ENCODE peak calls at places on chromosomes 3 and 15, in nine cellular contexts. One of them, this sample, is unnamed.
A peak's percentile ranks its signal among the peaks of the same experiment; 100 is the strongest.

GRCh38 chr15:63155486-63155885 is 1.8 kb downstream of the RPS27L start:
- DNase-seq in activated T-cell treated with anti-CD3 and anti-CD28 coated beads for 48 hours: no peak
- DNase-seq in activated CD8-positive, alpha-beta memory T cell treated with anti-CD3 and anti-CD28 coated beads for 24 hours: no peak
- DNase-seq in sigmoid colon: no peak
- DNase-seq in SJSA1: no peak
- DNase-seq in stimulated activated CD4-positive, alpha-beta T cell treated with anti-CD3 and anti-CD28 coated beads, TNF-alpha, amount 100 ng/mL, for 4 hours: no peak
- DNase-seq in coronary artery: no peak
- DNase-seq in SK-N-DZ: no peak
- DNase-seq in GM18507: no peak
- DNase-seq in this sample: no peak

GRCh38 chr15:73865904-73866303 is 7.5 kb upstream of the TBC1D21 start:
- DNase-seq in activated T-cell treated with anti-CD3 and anti-CD28 coated beads for 48 hours: no peak
- DNase-seq in activated CD8-positive, alpha-beta memory T cell treated with anti-CD3 and anti-CD28 coated beads for 24 hours: no peak
- DNase-seq in sigmoid colon: no peak
- DNase-seq in SJSA1: no peak
- DNase-seq in stimulated activated CD4-positive, alpha-beta T cell treated with anti-CD3 and anti-CD28 coated beads, TNF-alpha, amount 100 ng/mL, for 4 hours: no peak
- DNase-seq in coronary artery: peak; percentile 49
- DNase-seq in SK-N-DZ: no peak
- DNase-seq in GM18507: no peak
- DNase-seq in this sample: no peak

GRCh38 chr15:62676891-62677290 is 365.7 kb upstream of the TPM1 start:
- DNase-seq in activated T-cell treated with anti-CD3 and anti-CD28 coated beads for 48 hours: no peak
- DNase-seq in activated CD8-positive, alpha-beta memory T cell treated with anti-CD3 and anti-CD28 coated beads for 24 hours: no peak
- DNase-seq in sigmoid colon: no peak
- DNase-seq in SJSA1: no peak
- DNase-seq in stimulated activated CD4-positive, alpha-beta T cell treated with anti-CD3 and anti-CD28 coated beads, TNF-alpha, amount 100 ng/mL, for 4 hours: no peak
- DNase-seq in coronary artery: no peak
- DNase-seq in SK-N-DZ: no peak
- DNase-seq in GM18507: no peak
- DNase-seq in this sample: no peak

GRCh38 chr3:171262431-171262830 is 197.8 kb downstream of the TNIK start:
- DNase-seq in activated T-cell treated with anti-CD3 and anti-CD28 coated beads for 48 hours: no peak
- DNase-seq in activated CD8-positive, alpha-beta memory T cell treated with anti-CD3 and anti-CD28 coated beads for 24 hours: no peak
- DNase-seq in sigmoid colon: no peak
- DNase-seq in SJSA1: no peak
- DNase-seq in stimulated activated CD4-positive, alpha-beta T cell treated with anti-CD3 and anti-CD28 coated beads, TNF-alpha, amount 100 ng/mL, for 4 hours: no peak
- DNase-seq in coronary artery: no peak
- DNase-seq in SK-N-DZ: no peak
- DNase-seq in GM18507: no peak
- DNase-seq in this sample: no peak

GRCh38 chr3:112397529-112397928 is 64.6 kb downstream of the CD200 start:
- DNase-seq in activated T-cell treated with anti-CD3 and anti-CD28 coated beads for 48 hours: no peak
- DNase-seq in activated CD8-positive, alpha-beta memory T cell treated with anti-CD3 and anti-CD28 coated beads for 24 hours: no peak
- DNase-seq in sigmoid colon: no peak
- DNase-seq in SJSA1: peak; percentile 38
- DNase-seq in stimulated activated CD4-positive, alpha-beta T cell treated with anti-CD3 and anti-CD28 coated beads, TNF-alpha, amount 100 ng/mL, for 4 hours: no peak
- DNase-seq in coronary artery: no peak
- DNase-seq in SK-N-DZ: no peak
- DNase-seq in GM18507: no peak
- DNase-seq in this sample: no peak

GRCh38 chr15:93179072-93179471 is 90.1 kb upstream of the RGMA start:
- DNase-seq in activated T-cell treated with anti-CD3 and anti-CD28 coated beads for 48 hours: no peak
- DNase-seq in activated CD8-positive, alpha-beta memory T cell treated with anti-CD3 and anti-CD28 coated beads for 24 hours: no peak
- DNase-seq in sigmoid colon: peak; percentile 73
- DNase-seq in SJSA1: no peak
- DNase-seq in stimulated activated CD4-positive, alpha-beta T cell treated with anti-CD3 and anti-CD28 coated beads, TNF-alpha, amount 100 ng/mL, for 4 hours: no peak
- DNase-seq in coronary artery: no peak
- DNase-seq in SK-N-DZ: no peak
- DNase-seq in GM18507: no peak
- DNase-seq in this sample: no peak

GRCh38 chr3:46517016-46517770 is 19.4 kb downstream of the RTP3 start:
- DNase-seq in activated T-cell treated with anti-CD3 and anti-CD28 coated beads for 48 hours: no peak
- DNase-seq in activated CD8-positive, alpha-beta memory T cell treated with anti-CD3 and anti-CD28 coated beads for 24 hours: no peak
- DNase-seq in sigmoid colon: no peak
- DNase-seq in SJSA1: peak; percentile 86
- DNase-seq in stimulated activated CD4-positive, alpha-beta T cell treated with anti-CD3 and anti-CD28 coated beads, TNF-alpha, amount 100 ng/mL, for 4 hours: no peak
- DNase-seq in coronary artery: no peak
- DNase-seq in SK-N-DZ: no peak
- DNase-seq in GM18507: no peak
- DNase-seq in this sample: no peak

GRCh38 chr3:171162986-171163723 is 136.6 kb upstream of the SLC2A2 start:
- DNase-seq in activated T-cell treated with anti-CD3 and anti-CD28 coated beads for 48 hours: no peak
- DNase-seq in activated CD8-positive, alpha-beta memory T cell treated with anti-CD3 and anti-CD28 coated beads for 24 hours: no peak
- DNase-seq in sigmoid colon: no peak
- DNase-seq in SJSA1: no peak
- DNase-seq in stimulated activated CD4-positive, alpha-beta T cell treated with anti-CD3 and anti-CD28 coated beads, TNF-alpha, amount 100 ng/mL, for 4 hours: no peak
- DNase-seq in coronary artery: no peak
- DNase-seq in SK-N-DZ: no peak
- DNase-seq in GM18507: peak; percentile 22
- DNase-seq in this sample: no peak

GRCh38 chr3:64220161-64220560 is 5.1 kb downstream of the PRICKLE2 start:
- DNase-seq in activated T-cell treated with anti-CD3 and anti-CD28 coated beads for 48 hours: no peak
- DNase-seq in activated CD8-positive, alpha-beta memory T cell treated with anti-CD3 and anti-CD28 coated beads for 24 hours: no peak
- DNase-seq in sigmoid colon: no peak
- DNase-seq in SJSA1: peak; percentile 63
- DNase-seq in stimulated activated CD4-positive, alpha-beta T cell treated with anti-CD3 and anti-CD28 coated beads, TNF-alpha, amount 100 ng/mL, for 4 hours: no peak
- DNase-seq in coronary artery: no peak
- DNase-seq in SK-N-DZ: no peak
- DNase-seq in GM18507: no peak
- DNase-seq in this sample: no peak

GRCh38 chr15:90025461-90026033 is 24.4 kb downstream of the ZNF710 start:
- DNase-seq in activated T-cell treated with anti-CD3 and anti-CD28 coated beads for 48 hours: no peak
- DNase-seq in activated CD8-positive, alpha-beta memory T cell treated with anti-CD3 and anti-CD28 coated beads for 24 hours: no peak
- DNase-seq in sigmoid colon: no peak
- DNase-seq in SJSA1: no peak
- DNase-seq in stimulated activated CD4-positive, alpha-beta T cell treated with anti-CD3 and anti-CD28 coated beads, TNF-alpha, amount 100 ng/mL, for 4 hours: no peak
- DNase-seq in coronary artery: no peak
- DNase-seq in SK-N-DZ: no peak
- DNase-seq in GM18507: no peak
- DNase-seq in this sample: no peak

GRCh38 chr3:43291546-43291945 is 5.2 kb downstream of the SNRK start:
- DNase-seq in activated T-cell treated with anti-CD3 and anti-CD28 coated beads for 48 hours: no peak
- DNase-seq in activated CD8-positive, alpha-beta memory T cell treated with anti-CD3 and anti-CD28 coated beads for 24 hours: no peak
- DNase-seq in sigmoid colon: no peak
- DNase-seq in SJSA1: no peak
- DNase-seq in stimulated activated CD4-positive, alpha-beta T cell treated with anti-CD3 and anti-CD28 coated beads, TNF-alpha, amount 100 ng/mL, for 4 hours: no peak
- DNase-seq in coronary artery: no peak
- DNase-seq in SK-N-DZ: no peak
- DNase-seq in GM18507: no peak
- DNase-seq in this sample: no peak

GRCh38 chr3:44065311-44065710 is 176.4 kb upstream of the TOPAZ1 start:
- DNase-seq in activated T-cell treated with anti-CD3 and anti-CD28 coated beads for 48 hours: no peak
- DNase-seq in activated CD8-positive, alpha-beta memory T cell treated with anti-CD3 and anti-CD28 coated beads for 24 hours: no peak
- DNase-seq in sigmoid colon: no peak
- DNase-seq in SJSA1: no peak
- DNase-seq in stimulated activated CD4-positive, alpha-beta T cell treated with anti-CD3 and anti-CD28 coated beads, TNF-alpha, amount 100 ng/mL, for 4 hours: no peak
- DNase-seq in coronary artery: no peak
- DNase-seq in SK-N-DZ: no peak
- DNase-seq in GM18507: no peak
- DNase-seq in this sample: peak; percentile 6

GRCh38 chr3:132135628-132136333 is 101.0 kb upstream of the CPNE4 start:
- DNase-seq in activated T-cell treated with anti-CD3 and anti-CD28 coated beads for 48 hours: no peak
- DNase-seq in activated CD8-positive, alpha-beta memory T cell treated with anti-CD3 and anti-CD28 coated beads for 24 hours: no peak
- DNase-seq in sigmoid colon: no peak
- DNase-seq in SJSA1: peak; percentile 92
- DNase-seq in stimulated activated CD4-positive, alpha-beta T cell treated with anti-CD3 and anti-CD28 coated beads, TNF-alpha, amount 100 ng/mL, for 4 hours: no peak
- DNase-seq in coronary artery: no peak
- DNase-seq in SK-N-DZ: no peak
- DNase-seq in GM18507: no peak
- DNase-seq in this sample: no peak

GRCh38 chr3:110420158-110420641 is 651.4 kb upstream of the NECTIN3 start:
- DNase-seq in activated T-cell treated with anti-CD3 and anti-CD28 coated beads for 48 hours: no peak
- DNase-seq in activated CD8-positive, alpha-beta memory T cell treated with anti-CD3 and anti-CD28 coated beads for 24 hours: no peak
- DNase-seq in sigmoid colon: no peak
- DNase-seq in SJSA1: peak; percentile 97
- DNase-seq in stimulated activated CD4-positive, alpha-beta T cell treated with anti-CD3 and anti-CD28 coated beads, TNF-alpha, amount 100 ng/mL, for 4 hours: no peak
- DNase-seq in coronary artery: no peak
- DNase-seq in SK-N-DZ: no peak
- DNase-seq in GM18507: no peak
- DNase-seq in this sample: no peak

GRCh38 chr3:185737020-185737419 is 87.8 kb downstream of the IGF2BP2 start:
- DNase-seq in activated T-cell treated with anti-CD3 and anti-CD28 coated beads for 48 hours: no peak
- DNase-seq in activated CD8-positive, alpha-beta memory T cell treated with anti-CD3 and anti-CD28 coated beads for 24 hours: no peak
- DNase-seq in sigmoid colon: no peak
- DNase-seq in SJSA1: no peak
- DNase-seq in stimulated activated CD4-positive, alpha-beta T cell treated with anti-CD3 and anti-CD28 coated beads, TNF-alpha, amount 100 ng/mL, for 4 hours: no peak
- DNase-seq in coronary artery: no peak
- DNase-seq in SK-N-DZ: no peak
- DNase-seq in GM18507: no peak
- DNase-seq in this sample: no peak

GRCh38 chr3:124248471-124249028 is 256.6 kb upstream of the ROPN1 start:
- DNase-seq in activated T-cell treated with anti-CD3 and anti-CD28 coated beads for 48 hours: no peak
- DNase-seq in activated CD8-positive, alpha-beta memory T cell treated with anti-CD3 and anti-CD28 coated beads for 24 hours: no peak
- DNase-seq in sigmoid colon: peak; percentile 70
- DNase-seq in SJSA1: peak; percentile 70
- DNase-seq in stimulated activated CD4-positive, alpha-beta T cell treated with anti-CD3 and anti-CD28 coated beads, TNF-alpha, amount 100 ng/mL, for 4 hours: no peak
- DNase-seq in coronary artery: peak; percentile 87
- DNase-seq in SK-N-DZ: no peak
- DNase-seq in GM18507: no peak
- DNase-seq in this sample: no peak

GRCh38 chr15:56832125-56832524 is 86.3 kb upstream of the TCF12 start:
- DNase-seq in activated T-cell treated with anti-CD3 and anti-CD28 coated beads for 48 hours: no peak
- DNase-seq in activated CD8-positive, alpha-beta memory T cell treated with anti-CD3 and anti-CD28 coated beads for 24 hours: no peak
- DNase-seq in sigmoid colon: peak; percentile 93
- DNase-seq in SJSA1: no peak
- DNase-seq in stimulated activated CD4-positive, alpha-beta T cell treated with anti-CD3 and anti-CD28 coated beads, TNF-alpha, amount 100 ng/mL, for 4 hours: no peak
- DNase-seq in coronary artery: peak; percentile 79
- DNase-seq in SK-N-DZ: no peak
- DNase-seq in GM18507: no peak
- DNase-seq in this sample: peak; percentile 70

GRCh38 chr3:20683912-20684311 is 497.9 kb upstream of the SGO1 start:
- DNase-seq in activated T-cell treated with anti-CD3 and anti-CD28 coated beads for 48 hours: no peak
- DNase-seq in activated CD8-positive, alpha-beta memory T cell treated with anti-CD3 and anti-CD28 coated beads for 24 hours: no peak
- DNase-seq in sigmoid colon: peak; percentile 60
- DNase-seq in SJSA1: no peak
- DNase-seq in stimulated activated CD4-positive, alpha-beta T cell treated with anti-CD3 and anti-CD28 coated beads, TNF-alpha, amount 100 ng/mL, for 4 hours: no peak
- DNase-seq in coronary artery: no peak
- DNase-seq in SK-N-DZ: no peak
- DNase-seq in GM18507: no peak
- DNase-seq in this sample: no peak

GRCh38 chr3:108223928-108224327 is 1.7 kb upstream of the IFT57 start:
- DNase-seq in activated T-cell treated with anti-CD3 and anti-CD28 coated beads for 48 hours: no peak
- DNase-seq in activated CD8-positive, alpha-beta memory T cell treated with anti-CD3 and anti-CD28 coated beads for 24 hours: no peak
- DNase-seq in sigmoid colon: no peak
- DNase-seq in SJSA1: no peak
- DNase-seq in stimulated activated CD4-positive, alpha-beta T cell treated with anti-CD3 and anti-CD28 coated beads, TNF-alpha, amount 100 ng/mL, for 4 hours: no peak
- DNase-seq in coronary artery: no peak
- DNase-seq in SK-N-DZ: no peak
- DNase-seq in GM18507: no peak
- DNase-seq in this sample: peak; percentile 26

GRCh38 chr3:192850501-192850981 is 67.1 kb downstream of the MB21D2 start:
- DNase-seq in activated T-cell treated with anti-CD3 and anti-CD28 coated beads for 48 hours: peak; percentile 33
- DNase-seq in activated CD8-positive, alpha-beta memory T cell treated with anti-CD3 and anti-CD28 coated beads for 24 hours: no peak
- DNase-seq in sigmoid colon: no peak
- DNase-seq in SJSA1: peak; percentile 35
- DNase-seq in stimulated activated CD4-positive, alpha-beta T cell treated with anti-CD3 and anti-CD28 coated beads, TNF-alpha, amount 100 ng/mL, for 4 hours: no peak
- DNase-seq in coronary artery: no peak
- DNase-seq in SK-N-DZ: no peak
- DNase-seq in GM18507: no peak
- DNase-seq in this sample: no peak

GRCh38 chr3:45965281-45966052 is 22.2 kb downstream of the CXCR6 start:
- DNase-seq in activated T-cell treated with anti-CD3 and anti-CD28 coated beads for 48 hours: no peak
- DNase-seq in activated CD8-positive, alpha-beta memory T cell treated with anti-CD3 and anti-CD28 coated beads for 24 hours: peak; percentile 73
- DNase-seq in sigmoid colon: no peak
- DNase-seq in SJSA1: no peak
- DNase-seq in stimulated activated CD4-positive, alpha-beta T cell treated with anti-CD3 and anti-CD28 coated beads, TNF-alpha, amount 100 ng/mL, for 4 hours: no peak
- DNase-seq in coronary artery: no peak
- DNase-seq in SK-N-DZ: no peak
- DNase-seq in GM18507: no peak
- DNase-seq in this sample: no peak

GRCh38 chr3:17841190-17841828 is 98.9 kb upstream of the TBC1D5 start:
- DNase-seq in activated T-cell treated with anti-CD3 and anti-CD28 coated beads for 48 hours: peak; percentile 67
- DNase-seq in activated CD8-positive, alpha-beta memory T cell treated with anti-CD3 and anti-CD28 coated beads for 24 hours: peak; percentile 92
- DNase-seq in sigmoid colon: peak; percentile 78
- DNase-seq in SJSA1: peak; percentile 42
- DNase-seq in stimulated activated CD4-positive, alpha-beta T cell treated with anti-CD3 and anti-CD28 coated beads, TNF-alpha, amount 100 ng/mL, for 4 hours: peak; percentile 56
- DNase-seq in coronary artery: peak; percentile 80
- DNase-seq in SK-N-DZ: peak; percentile 79
- DNase-seq in GM18507: peak; percentile 35
- DNase-seq in this sample: peak; percentile 78

GRCh38 chr3:52145736-52146110 is 8.5 kb downstream of the POC1A start:
- DNase-seq in activated T-cell treated with anti-CD3 and anti-CD28 coated beads for 48 hours: no peak
- DNase-seq in activated CD8-positive, alpha-beta memory T cell treated with anti-CD3 and anti-CD28 coated beads for 24 hours: no peak
- DNase-seq in sigmoid colon: no peak
- DNase-seq in SJSA1: no peak
- DNase-seq in stimulated activated CD4-positive, alpha-beta T cell treated with anti-CD3 and anti-CD28 coated beads, TNF-alpha, amount 100 ng/mL, for 4 hours: no peak
- DNase-seq in coronary artery: no peak
- DNase-seq in SK-N-DZ: no peak
- DNase-seq in GM18507: no peak
- DNase-seq in this sample: no peak

GRCh38 chr15:99476413-99477222 is 89.2 kb upstream of the MEF2A start:
- DNase-seq in activated T-cell treated with anti-CD3 and anti-CD28 coated beads for 48 hours: no peak
- DNase-seq in activated CD8-positive, alpha-beta memory T cell treated with anti-CD3 and anti-CD28 coated beads for 24 hours: peak; percentile 73
- DNase-seq in sigmoid colon: peak; percentile 89
- DNase-seq in SJSA1: peak; percentile 57
- DNase-seq in stimulated activated CD4-positive, alpha-beta T cell treated with anti-CD3 and anti-CD28 coated beads, TNF-alpha, amount 100 ng/mL, for 4 hours: no peak
- DNase-seq in coronary artery: peak; percentile 88
- DNase-seq in SK-N-DZ: peak; percentile 56
- DNase-seq in GM18507: no peak
- DNase-seq in this sample: peak; percentile 32

GRCh38 chr3:38834110-38834509 is 18.1 kb upstream of the SCN10A start:
- DNase-seq in activated T-cell treated with anti-CD3 and anti-CD28 coated beads for 48 hours: peak; percentile 35
- DNase-seq in activated CD8-positive, alpha-beta memory T cell treated with anti-CD3 and anti-CD28 coated beads for 24 hours: peak; percentile 60
- DNase-seq in sigmoid colon: peak; percentile 67
- DNase-seq in SJSA1: peak; percentile 85
- DNase-seq in stimulated activated CD4-positive, alpha-beta T cell treated with anti-CD3 and anti-CD28 coated beads, TNF-alpha, amount 100 ng/mL, for 4 hours: no peak
- DNase-seq in coronary artery: no peak
- DNase-seq in SK-N-DZ: no peak
- DNase-seq in GM18507: no peak
- DNase-seq in this sample: no peak

GRCh38 chr3:68893600-68894239 is 38.6 kb downstream of the TAFA4 start:
- DNase-seq in activated T-cell treated with anti-CD3 and anti-CD28 coated beads for 48 hours: no peak
- DNase-seq in activated CD8-positive, alpha-beta memory T cell treated with anti-CD3 and anti-CD28 coated beads for 24 hours: no peak
- DNase-seq in sigmoid colon: no peak
- DNase-seq in SJSA1: no peak
- DNase-seq in stimulated activated CD4-positive, alpha-beta T cell treated with anti-CD3 and anti-CD28 coated beads, TNF-alpha, amount 100 ng/mL, for 4 hours: no peak
- DNase-seq in coronary artery: no peak
- DNase-seq in SK-N-DZ: peak; percentile 27
- DNase-seq in GM18507: peak; percentile 2
- DNase-seq in this sample: peak; percentile 32

GRCh38 chr3:69116897-69117296 is 5.5 kb downstream of the LMOD3 start:
- DNase-seq in activated T-cell treated with anti-CD3 and anti-CD28 coated beads for 48 hours: no peak
- DNase-seq in activated CD8-positive, alpha-beta memory T cell treated with anti-CD3 and anti-CD28 coated beads for 24 hours: no peak
- DNase-seq in sigmoid colon: no peak
- DNase-seq in SJSA1: no peak
- DNase-seq in stimulated activated CD4-positive, alpha-beta T cell treated with anti-CD3 and anti-CD28 coated beads, TNF-alpha, amount 100 ng/mL, for 4 hours: no peak
- DNase-seq in coronary artery: no peak
- DNase-seq in SK-N-DZ: no peak
- DNase-seq in GM18507: no peak
- DNase-seq in this sample: peak; percentile 82

GRCh38 chr3:172202797-172203196 is 163.4 kb downstream of the FNDC3B start:
- DNase-seq in activated T-cell treated with anti-CD3 and anti-CD28 coated beads for 48 hours: no peak
- DNase-seq in activated CD8-positive, alpha-beta memory T cell treated with anti-CD3 and anti-CD28 coated beads for 24 hours: no peak
- DNase-seq in sigmoid colon: no peak
- DNase-seq in SJSA1: no peak
- DNase-seq in stimulated activated CD4-positive, alpha-beta T cell treated with anti-CD3 and anti-CD28 coated beads, TNF-alpha, amount 100 ng/mL, for 4 hours: no peak
- DNase-seq in coronary artery: no peak
- DNase-seq in SK-N-DZ: no peak
- DNase-seq in GM18507: no peak
- DNase-seq in this sample: no peak

GRCh38 chr15:78676424-78677110 is 35.6 kb upstream of the CHRNB4 start:
- DNase-seq in activated T-cell treated with anti-CD3 and anti-CD28 coated beads for 48 hours: no peak
- DNase-seq in activated CD8-positive, alpha-beta memory T cell treated with anti-CD3 and anti-CD28 coated beads for 24 hours: no peak
- DNase-seq in sigmoid colon: peak; percentile 38
- DNase-seq in SJSA1: no peak
- DNase-seq in stimulated activated CD4-positive, alpha-beta T cell treated with anti-CD3 and anti-CD28 coated beads, TNF-alpha, amount 100 ng/mL, for 4 hours: no peak
- DNase-seq in coronary artery: peak; percentile 12
- DNase-seq in SK-N-DZ: no peak
- DNase-seq in GM18507: no peak
- DNase-seq in this sample: no peak

GRCh38 chr3:122646146-122646988 is 34.3 kb upstream of the PARP14 start:
- DNase-seq in activated T-cell treated with anti-CD3 and anti-CD28 coated beads for 48 hours: no peak
- DNase-seq in activated CD8-positive, alpha-beta memory T cell treated with anti-CD3 and anti-CD28 coated beads for 24 hours: no peak
- DNase-seq in sigmoid colon: no peak
- DNase-seq in SJSA1: no peak
- DNase-seq in stimulated activated CD4-positive, alpha-beta T cell treated with anti-CD3 and anti-CD28 coated beads, TNF-alpha, amount 100 ng/mL, for 4 hours: no peak
- DNase-seq in coronary artery: no peak
- DNase-seq in SK-N-DZ: no peak
- DNase-seq in GM18507: no peak
- DNase-seq in this sample: no peak

GRCh38 chr15:68062214-68062613 is 8.1 kb downstream of the PIAS1 start:
- DNase-seq in activated T-cell treated with anti-CD3 and anti-CD28 coated beads for 48 hours: no peak
- DNase-seq in activated CD8-positive, alpha-beta memory T cell treated with anti-CD3 and anti-CD28 coated beads for 24 hours: no peak
- DNase-seq in sigmoid colon: no peak
- DNase-seq in SJSA1: no peak
- DNase-seq in stimulated activated CD4-positive, alpha-beta T cell treated with anti-CD3 and anti-CD28 coated beads, TNF-alpha, amount 100 ng/mL, for 4 hours: no peak
- DNase-seq in coronary artery: no peak
- DNase-seq in SK-N-DZ: no peak
- DNase-seq in GM18507: no peak
- DNase-seq in this sample: no peak